ENCODE peak calls at places on chromosomes 13 and 19, in seven cellular contexts. Q is skeletal muscle cell; M is CD4-positive, CD25-positive, alpha-beta regulatory T cell; S is foreskin fibroblast; N is NB4; I is astrocyte; P is cardiac muscle cell. D is an unnamed sample.

GRCh38 chr13:100254002-100254401 is 165.1 kb downstream of the PCCA start:
- DNase-seq in Q (no peak), M (no peak), S (no peak), N (peak), I (no peak), P (no peak), D (no peak)

GRCh38 chr13:48000559-48001126 is 430 bp downstream of the SUCLA2 start:
- DNase-seq in Q (no peak), M (peak), S (no peak), N (no peak), I (no peak), P (no peak), D (no peak)

GRCh38 chr13:52158629-52159158 is 703 bp downstream of the NEK3 start:
- DNase-seq in Q (no peak), M (peak), S (peak), N (peak), I (peak), P (peak), D (no peak)

GRCh38 chr19:6773323-6773931 is 919 bp downstream of the VAV1 start:
- DNase-seq in Q (no peak), M (peak), S (no peak), N (peak), I (no peak), P (no peak), D (no peak)

GRCh38 chr19:1729568-1729925 is 23.8 kb upstream of the ONECUT3 start:
- DNase-seq in Q (no peak), M (no peak), S (no peak), N (no peak), I (no peak), P (no peak), D (no peak)

GRCh38 chr13:23889598-23890224 is 511 bp upstream of the MIPEP start:
- DNase-seq in Q (no peak), M (peak), S (no peak), N (peak), I (peak), P (no peak), D (no peak)

GRCh38 chr13:43469791-43470190 is 317.0 kb downstream of the ENOX1 start:
- DNase-seq in Q (no peak), M (no peak), S (no peak), N (no peak), I (no peak), P (no peak), D (peak)

GRCh38 chr19:56217039-56217949 is 15.2 kb downstream of the ZSCAN5C start:
- DNase-seq in Q (no peak), M (peak), S (peak), N (no peak), I (peak), P (peak), D (no peak)

GRCh38 chr19:5621945-5622464 is 571 bp downstream of the SAFB2 start:
- DNase-seq in Q (no peak), M (peak), S (no peak), N (no peak), I (no peak), P (no peak), D (no peak)

GRCh38 chr19:58575183-58576041 is 2.3 kb upstream of the MZF1 start:
- DNase-seq in Q (peak), M (peak), S (peak), N (peak), I (peak), P (peak), D (no peak)

GRCh38 chr19:16106121-16106520 is 5.6 kb upstream of the RAB8A start:
- DNase-seq in Q (no peak), M (no peak), S (peak), N (peak), I (peak), P (peak), D (no peak)

GRCh38 chr13:97307882-97308624 is 85.9 kb downstream of the MBNL2 start:
- DNase-seq in Q (no peak), M (no peak), S (peak), N (no peak), I (peak), P (peak), D (no peak)

GRCh38 chr13:33446821-33447481 is 161.4 kb upstream of the STARD13 start:
- DNase-seq in Q (no peak), M (no peak), S (no peak), N (no peak), I (no peak), P (no peak), D (no peak)

GRCh38 chr19:56066152-56067023 is 54.7 kb downstream of the ZNF787 start:
- DNase-seq in Q (no peak), M (peak), S (peak), N (peak), I (no peak), P (peak), D (no peak)

GRCh38 chr13:37344051-37344450 is 238.6 kb upstream of the CSNK1A1L start:
- DNase-seq in Q (no peak), M (no peak), S (no peak), N (no peak), I (no peak), P (no peak), D (no peak)

GRCh38 chr13:23427342-23428182 is 5.9 kb downstream of the SACS start:
- DNase-seq in Q (peak), M (no peak), S (peak), N (no peak), I (peak), P (peak), D (peak)

GRCh38 chr13:94716016-94716415 is 3.7 kb upstream of the SOX21 start:
- DNase-seq in Q (no peak), M (no peak), S (no peak), N (peak), I (no peak), P (peak), D (no peak)

GRCh38 chr19:39083599-39083982 is 577 bp upstream of the ACP7 start:
- DNase-seq in Q (no peak), M (no peak), S (no peak), N (no peak), I (no peak), P (no peak), D (no peak)
- H3K4me3 ChIP-seq in Q (peak), M (no peak), S (peak), N (no peak), I (no peak), P (no peak), D (peak)

DNA sequence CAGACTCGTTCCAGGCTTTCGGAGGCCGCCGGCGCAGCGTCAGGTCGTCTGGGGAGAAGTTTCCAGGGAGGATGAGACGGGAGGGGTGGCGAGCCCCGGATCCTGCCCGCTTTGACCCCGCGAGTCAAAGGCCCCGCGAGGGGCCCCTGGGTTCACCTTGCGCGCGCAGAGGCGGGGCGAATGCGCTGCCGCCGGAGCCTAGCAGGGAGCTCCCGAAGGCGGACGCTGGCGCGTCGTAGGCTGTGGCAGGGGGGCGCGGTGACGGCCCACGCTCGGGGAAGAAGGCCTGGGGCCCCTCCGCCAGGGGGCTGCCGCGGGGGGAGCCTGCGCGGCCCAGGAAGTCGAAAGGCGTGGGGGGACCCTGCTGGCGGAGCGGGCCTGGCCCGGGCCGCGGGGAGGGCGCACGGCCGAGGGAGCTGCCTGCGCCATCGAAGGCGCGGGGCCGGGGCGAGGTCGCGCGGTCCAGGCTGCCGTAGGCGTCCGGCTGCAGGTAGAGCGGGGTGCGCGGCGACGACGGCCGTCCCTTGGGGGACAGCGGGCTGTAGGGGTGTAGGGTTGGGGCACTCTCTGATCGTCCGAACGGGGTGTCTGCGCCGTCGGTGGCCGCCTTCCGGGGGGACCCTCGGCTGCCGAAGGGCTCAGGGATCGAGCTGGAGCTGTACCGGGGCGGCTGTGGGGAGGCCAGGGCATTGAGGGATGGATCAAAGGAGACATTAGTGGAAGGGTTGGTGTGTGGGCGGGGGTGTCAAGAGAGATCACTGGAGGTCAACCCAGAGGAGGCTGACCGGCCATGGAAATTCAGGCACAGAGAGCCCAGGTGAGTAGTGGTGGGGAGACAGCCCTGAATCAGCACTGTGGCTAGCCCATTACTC is 8.2 kb downstream of the PPP1R13L start:
- DNase-seq in Q (no peak), M (no peak), S (no peak), N (no peak), I (no peak), P (no peak), D (no peak)
- H3K4me3 ChIP-seq in Q (no peak), M (no peak), S (no peak), N (no peak), I (no peak), P (no peak), D (no peak)

GRCh38 chr19:44608391-44608821 is 5.0 kb upstream of the IGSF23 start:
- DNase-seq in Q (peak), M (no peak), S (no peak), N (no peak), I (peak), P (peak), D (peak)

GRCh38 chr19:44605547-44605946 is 7.8 kb upstream of the IGSF23 start:
- DNase-seq in Q (no peak), M (no peak), S (no peak), N (no peak), I (no peak), P (no peak), D (no peak)

GRCh38 chr19:44607049-44607448 is 6.3 kb upstream of the IGSF23 start:
- DNase-seq in Q (peak), M (no peak), S (peak), N (peak), I (peak), P (no peak), D (no peak)

GRCh38 chr19:44609219-44609618 is 4.1 kb upstream of the IGSF23 start:
- DNase-seq in Q (no peak), M (no peak), S (no peak), N (no peak), I (peak), P (no peak), D (no peak)

DNA sequence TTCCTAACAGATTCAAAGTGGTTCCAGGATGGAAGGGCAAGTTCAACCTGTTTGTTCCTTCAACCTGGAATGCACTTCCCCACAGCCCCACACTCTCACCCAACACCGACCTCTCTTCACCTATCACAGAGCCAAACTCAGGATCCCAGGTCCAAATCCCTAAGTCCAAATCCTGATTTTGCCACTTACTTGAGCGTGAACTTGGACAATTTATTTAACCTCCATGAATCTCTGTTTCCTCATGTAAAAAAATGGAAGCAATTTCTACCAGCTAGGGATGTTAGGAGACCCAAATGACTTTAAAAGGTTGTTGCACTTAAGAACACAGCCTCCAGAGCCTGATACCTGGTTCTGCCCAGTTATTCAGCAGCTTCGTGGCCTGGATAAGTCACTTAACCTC is 5.4 kb upstream of the IGSF23 start:
- DNase-seq in Q (no peak), M (no peak), S (no peak), N (no peak), I (no peak), P (no peak), D (no peak)
- H3K4me3 ChIP-seq in Q (no peak), M (no peak), S (no peak), N (no peak), I (no peak), P (no peak), D (no peak)

GRCh38 chr13:46270416-46270815 is 58.7 kb downstream of the LRRC63 start:
- DNase-seq in Q (no peak), M (no peak), S (no peak), N (no peak), I (no peak), P (no peak), D (no peak)
- H3K4me3 ChIP-seq in Q (no peak), M (no peak), S (no peak), N (no peak), I (no peak), P (no peak), D (no peak)